ENCODE peak calls at places on chromosomes 4 and X, in six cellular contexts. C is BJ, T is stomach, H is cardiac fibroblast, P is bronchial epithelial cell, V is A673. X is an unnamed sample.

GRCh38 chrX:21412883-21413282 is 38.7 kb downstream of the CNKSR2 start:
- DNase-seq in C (no peak), T (no peak), H (peak; percentile 75), P (peak; percentile 43), V (no peak), X (no peak)

GRCh38 chrX:41148553-41148952 is 63.3 kb downstream of the USP9X start:
- DNase-seq in C (no peak), T (no peak), H (peak; percentile 64), P (peak; percentile 52), V (peak; percentile 51), X (no peak)

GRCh38 chrX:110081740-110082139 is 78.8 kb downstream of the TMEM164 start:
- DNase-seq in C (no peak), T (peak; percentile 39), H (peak; percentile 77), P (peak; percentile 78), V (no peak), X (no peak)

GRCh38 chr4:33071552-33071951 is 2351.4 kb downstream of the PCDH7 start:
- DNase-seq in C (no peak), T (no peak), H (peak; percentile 63), P (no peak), V (no peak), X (no peak)

GRCh38 chrX:39766085-39766726 is 331.6 kb downstream of the BCOR start:
- DNase-seq in C (no peak), T (no peak), H (no peak), P (no peak), V (no peak), X (no peak)

GRCh38 chr4:180563977-180564376 is 1679.2 kb upstream of the TENM3 start:
- DNase-seq in C (no peak), T (no peak), H (no peak), P (no peak), V (peak; percentile 64), X (no peak)

GRCh38 chr4:138706206-138706605 is 309.4 kb upstream of the NOCT start:
- DNase-seq in C (no peak), T (no peak), H (no peak), P (no peak), V (no peak), X (no peak)

GRCh38 chr4:6644792-6645530 is 4.5 kb downstream of the MRFAP1 start:
- DNase-seq in C (no peak), T (no peak), H (no peak), P (no peak), V (no peak), X (no peak)

GRCh38 chr4:8556341-8557150 is 23.6 kb upstream of the GPR78 start:
- DNase-seq in C (no peak), T (no peak), H (peak; percentile 42), P (peak; percentile 10), V (no peak), X (no peak)

GRCh38 chrX:135981662-135982061 is 3.6 kb upstream of the SLC9A6 start:
- DNase-seq in C (no peak), T (no peak), H (no peak), P (no peak), V (no peak), X (no peak)

GRCh38 chr4:6472387-6473263 is at the start of gene PPP2R2C:
- DNase-seq in C (no peak), T (no peak), H (no peak), P (no peak), V (no peak), X (no peak)

GRCh38 chrX:34901761-34902160 is 40.8 kb upstream of the FAM47B start:
- DNase-seq in C (no peak), T (no peak), H (peak; percentile 31), P (no peak), V (no peak), X (no peak)

GRCh38 chr4:122583906-122584305 is 37.0 kb downstream of the IL21 start:
- DNase-seq in C (peak; percentile 44), T (no peak), H (peak; percentile 72), P (no peak), V (no peak), X (no peak)

GRCh38 chr4:28490669-28491068 is 1630.0 kb downstream of the STIM2 start:
- DNase-seq in C (no peak), T (no peak), H (peak; percentile 42), P (peak; percentile 26), V (no peak), X (no peak)

GRCh38 chr4:93670434-93670833 is 158.1 kb upstream of the ATOH1 start:
- DNase-seq in C (no peak), T (no peak), H (no peak), P (no peak), V (no peak), X (no peak)

GRCh38 chr4:100009490-100009889 is 59.4 kb upstream of the H2AZ1 start:
- DNase-seq in C (peak; percentile 22), T (no peak), H (no peak), P (no peak), V (no peak), X (no peak)

GRCh38 chrX:147468600-147468999 is 443.1 kb upstream of the FMR1 start:
- DNase-seq in C (no peak), T (no peak), H (no peak), P (no peak), V (no peak), X (no peak)

GRCh38 chr4:142373610-142374009 is 472.5 kb downstream of the INPP4B start:
- DNase-seq in C (no peak), T (no peak), H (peak; percentile 73), P (peak; percentile 60), V (no peak), X (no peak)

GRCh38 chrX:101260435-101260834 is 30.7 kb downstream of the TAF7L start:
- DNase-seq in C (no peak), T (no peak), H (peak; percentile 25), P (peak; percentile 1), V (no peak), X (no peak)

GRCh38 chr4:177573487-177573886 is 131.2 kb upstream of the AGA start:
- DNase-seq in C (peak; percentile 31), T (no peak), H (peak; percentile 74), P (peak; percentile 91), V (peak; percentile 18), X (no peak)

GRCh38 chr4:83360018-83360417 is 25.4 kb upstream of the HPSE start:
- DNase-seq in C (no peak), T (no peak), H (no peak), P (no peak), V (no peak), X (no peak)

GRCh38 chr4:83364312-83364711 is 29.7 kb upstream of the HPSE start:
- DNase-seq in C (no peak), T (no peak), H (no peak), P (peak; percentile 72), V (no peak), X (no peak)

GRCh38 chr4:83361416-83362196 is 27.0 kb upstream of the HPSE start:
- DNase-seq in C (no peak), T (no peak), H (no peak), P (no peak), V (peak; percentile 14), X (no peak)

GRCh38 chr4:83358410-83358809 is 23.8 kb upstream of the HPSE start:
- DNase-seq in C (peak; percentile 9), T (no peak), H (peak; percentile 83), P (peak; percentile 82), V (no peak), X (no peak)

GRCh38 chr4:83362492-83363329 is 28.1 kb upstream of the HPSE start:
- DNase-seq in C (peak; percentile 6), T (no peak), H (peak; percentile 61), P (peak; percentile 48), V (peak; percentile 32), X (no peak)
- H3K4me3 ChIP-seq in C (no peak overlapping the region), T (no peak overlapping the region), H (no peak overlapping the region), P (no peak overlapping the region), V (no peak overlapping the region), X (no peak overlapping the region)

GRCh38 chr4:128287871-128288688 is 467 bp upstream of the PGRMC2 start:
- DNase-seq in C (peak; percentile 96), T (peak; percentile 100), H (peak; percentile 99), P (peak; percentile 94), V (peak; percentile 99), X (peak; percentile 100)
- TF ChIP-seq CTCF in C (peak; percentile 16), T (peak; percentile 38), H (peak; percentile 20), P (peak; percentile 8), V (no peak), X (peak; percentile 28)

DNA sequence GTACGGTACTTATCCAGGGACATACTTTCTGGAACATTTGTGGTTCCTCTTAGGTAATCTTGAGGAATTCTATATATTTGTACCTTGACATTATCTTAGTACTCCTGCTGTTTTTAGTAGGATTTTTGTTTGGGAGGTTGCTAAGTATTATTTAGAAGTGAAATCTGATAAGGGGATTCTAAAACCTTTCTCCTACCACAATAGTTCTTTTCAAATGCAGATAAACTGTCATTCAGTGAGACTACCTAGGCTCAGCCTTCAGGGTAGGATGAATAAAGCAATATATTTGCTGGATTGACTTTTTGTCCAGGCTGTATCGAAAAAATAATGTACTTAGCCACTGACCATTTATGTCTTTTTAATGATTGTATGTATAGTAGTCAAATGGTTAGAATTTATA is 25.4 kb downstream of the DIAPH2 start:
- DNase-seq in C (no peak), T (no peak), H (no peak), P (no peak), V (no peak), X (no peak)
- H3K4me3 ChIP-seq in C (no peak overlapping the region), T (no peak overlapping the region), H (no peak overlapping the region), P (no peak overlapping the region), V (no peak overlapping the region), X (no peak overlapping the region)

GRCh38 chr4:144318797-144319196 is 178.3 kb upstream of the GYPA start:
- DNase-seq in C (no peak), T (no peak), H (no peak), P (no peak), V (no peak), X (no peak)
- TF ChIP-seq CTCF in C (no peak), T (no peak), H (no peak), P (no peak), V (no peak), X (no peak)

DNA sequence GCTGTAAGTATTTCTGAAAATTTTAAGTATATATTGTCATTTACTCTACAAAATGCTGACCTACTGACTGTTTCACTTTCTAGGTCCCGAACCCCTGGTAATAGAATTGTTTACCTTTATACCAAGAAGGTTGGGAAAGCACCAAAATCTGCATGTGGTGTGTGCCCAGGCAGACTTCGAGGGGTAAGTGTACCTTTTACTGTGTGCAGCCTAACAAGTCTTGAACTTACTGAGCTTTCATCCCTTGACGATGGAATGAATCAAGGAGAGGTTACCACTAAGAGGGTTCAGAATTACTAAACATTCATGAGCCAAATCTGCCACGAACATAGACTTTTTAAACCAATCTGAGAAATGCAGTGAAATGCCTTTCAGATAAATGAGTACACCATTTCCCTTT is 1.6 kb downstream of the RPL34 start:
- DNase-seq in C (no peak), T (no peak), H (no peak), P (no peak), V (no peak), X (no peak)
- H3K4me3 ChIP-seq in C (no peak overlapping the region), T (no peak overlapping the region), H (peak overlapping the region; percentile 82), P (no peak overlapping the region), V (peak overlapping the region; percentile 76), X (no peak overlapping the region)

X was measured in tibial nerve.